ENCODE peak calls at places on chromosomes 6 and 20, in five cellular contexts. One of them, this sample, is unnamed.

GRCh38 chr6:68086199-68086598 is 548.9 kb upstream of the ADGRB3 start:
- ATAC-seq in RWPE2: no peak
- ATAC-seq in gastrocnemius medialis: no peak
- ATAC-seq in heart right ventricle: no peak
- ATAC-seq in HCT116: no peak
- ATAC-seq in this sample: no peak

GRCh38 chr6:143328885-143329284 is 121.6 kb downstream of the ADAT2 start:
- ATAC-seq in gastrocnemius medialis: no peak
- ATAC-seq in heart right ventricle: no peak
- ATAC-seq in HCT116: no peak
- ATAC-seq in RWPE2: peak
- ATAC-seq in this sample: no peak

GRCh38 chr6:89351632-89352328 is 742 bp downstream of the UBE2J1 start:
- ATAC-seq in RWPE2: no peak
- ATAC-seq in heart right ventricle: no peak
- ATAC-seq in gastrocnemius medialis: peak
- ATAC-seq in HCT116: no peak
- ATAC-seq in this sample: no peak

GRCh38 chr20:10047427-10047826 is 12.6 kb downstream of the ANKEF1 start:
- ATAC-seq in heart right ventricle: no peak
- ATAC-seq in gastrocnemius medialis: no peak
- ATAC-seq in HCT116: peak
- ATAC-seq in RWPE2: peak
- ATAC-seq in this sample: no peak

GRCh38 chr20:6956056-6956455 is 188.6 kb downstream of the BMP2 start:
- ATAC-seq in heart right ventricle: no peak
- ATAC-seq in HCT116: no peak
- ATAC-seq in gastrocnemius medialis: no peak
- ATAC-seq in RWPE2: peak
- ATAC-seq in this sample: no peak

GRCh38 chr6:138986578-138986977 is 1.5 kb downstream of the REPS1 start:
- ATAC-seq in gastrocnemius medialis: no peak
- ATAC-seq in HCT116: no peak
- ATAC-seq in RWPE2: peak
- ATAC-seq in heart right ventricle: no peak
- ATAC-seq in this sample: no peak

GRCh38 chr6:15880262-15880973 is 217.6 kb upstream of the DTNBP1 start:
- ATAC-seq in RWPE2: no peak
- ATAC-seq in gastrocnemius medialis: no peak
- ATAC-seq in HCT116: no peak
- ATAC-seq in heart right ventricle: peak
- ATAC-seq in this sample: no peak

GRCh38 chr6:158780963-158781691 is 38.0 kb downstream of the EZR start:
- ATAC-seq in HCT116: peak
- ATAC-seq in gastrocnemius medialis: no peak
- ATAC-seq in heart right ventricle: no peak
- ATAC-seq in RWPE2: peak
- ATAC-seq in this sample: no peak

GRCh38 chr6:138809677-138810076 is 13.8 kb downstream of the ECT2L start:
- ATAC-seq in HCT116: no peak
- ATAC-seq in gastrocnemius medialis: no peak
- ATAC-seq in heart right ventricle: no peak
- ATAC-seq in RWPE2: no peak
- ATAC-seq in this sample: no peak

GRCh38 chr6:148358196-148358785 is 15.7 kb downstream of the SASH1 start:
- ATAC-seq in heart right ventricle: peak
- ATAC-seq in HCT116: no peak
- ATAC-seq in gastrocnemius medialis: peak
- ATAC-seq in RWPE2: no peak
- ATAC-seq in this sample: peak

GRCh38 chr20:3734111-3734843 is 1.8 kb downstream of the HSPA12B start:
- ATAC-seq in RWPE2: peak
- ATAC-seq in heart right ventricle: peak
- ATAC-seq in gastrocnemius medialis: no peak
- ATAC-seq in HCT116: peak
- ATAC-seq in this sample: peak

GRCh38 chr6:718345-718744 is 25.4 kb upstream of the EXOC2 start:
- ATAC-seq in gastrocnemius medialis: no peak
- ATAC-seq in HCT116: no peak
- ATAC-seq in RWPE2: no peak
- ATAC-seq in heart right ventricle: no peak
- ATAC-seq in this sample: no peak

GRCh38 chr6:36997811-36998722 is 7.4 kb upstream of the FGD2 start:
- ATAC-seq in heart right ventricle: peak
- ATAC-seq in gastrocnemius medialis: peak
- ATAC-seq in HCT116: no peak
- ATAC-seq in RWPE2: no peak
- ATAC-seq in this sample: peak

GRCh38 chr6:132961122-132961521 is 146.8 kb downstream of the RPS12 start:
- ATAC-seq in gastrocnemius medialis: no peak
- ATAC-seq in heart right ventricle: no peak
- ATAC-seq in RWPE2: peak
- ATAC-seq in HCT116: no peak
- ATAC-seq in this sample: no peak

GRCh38 chr6:71886184-71887005 is at the start of gene RIMS1:
- ATAC-seq in HCT116: no peak
- ATAC-seq in gastrocnemius medialis: peak
- ATAC-seq in RWPE2: peak
- ATAC-seq in heart right ventricle: peak
- ATAC-seq in this sample: peak

GRCh38 chr20:12053348-12053747 is 135.7 kb downstream of the BTBD3 start:
- ATAC-seq in RWPE2: peak
- ATAC-seq in gastrocnemius medialis: no peak
- ATAC-seq in heart right ventricle: no peak
- ATAC-seq in HCT116: no peak
- ATAC-seq in this sample: no peak

GRCh38 chr6:86147859-86148258 is 505.2 kb upstream of the SYNCRIP start:
- ATAC-seq in gastrocnemius medialis: no peak
- ATAC-seq in HCT116: no peak
- ATAC-seq in RWPE2: no peak
- ATAC-seq in heart right ventricle: no peak
- ATAC-seq in this sample: no peak

GRCh38 chr6:37369321-37370196 is 15.8 kb downstream of the RNF8 start:
- ATAC-seq in heart right ventricle: peak
- ATAC-seq in HCT116: no peak
- ATAC-seq in RWPE2: no peak
- ATAC-seq in gastrocnemius medialis: no peak
- ATAC-seq in this sample: no peak

GRCh38 chr6:126054802-126055201 is 68.5 kb downstream of the TRMT11 start:
- ATAC-seq in gastrocnemius medialis: no peak
- ATAC-seq in heart right ventricle: no peak
- ATAC-seq in RWPE2: no peak
- ATAC-seq in HCT116: no peak
- ATAC-seq in this sample: no peak

GRCh38 chr20:62791301-62792181 is 4.7 kb upstream of the MRGBP start:
- ATAC-seq in heart right ventricle: peak
- ATAC-seq in HCT116: peak
- ATAC-seq in gastrocnemius medialis: no peak
- ATAC-seq in RWPE2: peak
- ATAC-seq in this sample: peak

GRCh38 chr6:15444881-15445280 is 199.0 kb downstream of the JARID2 start:
- ATAC-seq in RWPE2: no peak
- ATAC-seq in gastrocnemius medialis: no peak
- ATAC-seq in heart right ventricle: no peak
- ATAC-seq in HCT116: peak
- ATAC-seq in this sample: no peak

GRCh38 chr6:56387621-56388413 is 140.4 kb upstream of the COL21A1 start:
- ATAC-seq in HCT116: no peak
- ATAC-seq in gastrocnemius medialis: no peak
- ATAC-seq in heart right ventricle: peak
- ATAC-seq in RWPE2: peak
- ATAC-seq in this sample: no peak

GRCh38 chr6:36944650-36945049 is 9.9 kb upstream of the PI16 start:
- ATAC-seq in gastrocnemius medialis: no peak
- ATAC-seq in heart right ventricle: no peak
- ATAC-seq in RWPE2: no peak
- ATAC-seq in HCT116: no peak
- ATAC-seq in this sample: no peak

GRCh38 chr6:16972535-16972934 is 129.3 kb upstream of the STMND1 start:
- ATAC-seq in heart right ventricle: no peak
- ATAC-seq in RWPE2: no peak
- ATAC-seq in HCT116: no peak
- ATAC-seq in gastrocnemius medialis: no peak
- ATAC-seq in this sample: no peak

GRCh38 chr6:26092443-26092842 is 5.2 kb downstream of the HFE start:
- ATAC-seq in heart right ventricle: no peak
- ATAC-seq in gastrocnemius medialis: no peak
- ATAC-seq in RWPE2: no peak
- ATAC-seq in HCT116: no peak
- ATAC-seq in this sample: no peak

GRCh38 chr6:26086214-26086613 is 1.0 kb upstream of the HFE start:
- ATAC-seq in RWPE2: no peak
- ATAC-seq in gastrocnemius medialis: no peak
- ATAC-seq in HCT116: no peak
- ATAC-seq in heart right ventricle: no peak
- ATAC-seq in this sample: no peak

GRCh38 chr6:26089272-26089671 is 2.0 kb downstream of the HFE start:
- ATAC-seq in HCT116: no peak
- ATAC-seq in gastrocnemius medialis: peak
- ATAC-seq in heart right ventricle: peak
- ATAC-seq in RWPE2: no peak
- ATAC-seq in this sample: no peak

GRCh38 chr6:26088344-26088743 is 1.1 kb downstream of the HFE start:
- ATAC-seq in gastrocnemius medialis: peak
- ATAC-seq in HCT116: peak
- ATAC-seq in heart right ventricle: peak
- ATAC-seq in RWPE2: no peak
- ATAC-seq in this sample: peak

GRCh38 chr6:26087284-26088115 is at the start of gene HFE:
- ATAC-seq in RWPE2: peak
- ATAC-seq in heart right ventricle: peak
- ATAC-seq in gastrocnemius medialis: peak
- ATAC-seq in HCT116: peak
- ATAC-seq in this sample: peak
- TF ChIP-seq CTCF in RWPE2: no peak
- TF ChIP-seq CTCF in heart right ventricle: peak
- TF ChIP-seq CTCF in gastrocnemius medialis: no peak
- TF ChIP-seq CTCF in HCT116: no peak
- TF ChIP-seq CTCF in this sample: no peak

DNA sequence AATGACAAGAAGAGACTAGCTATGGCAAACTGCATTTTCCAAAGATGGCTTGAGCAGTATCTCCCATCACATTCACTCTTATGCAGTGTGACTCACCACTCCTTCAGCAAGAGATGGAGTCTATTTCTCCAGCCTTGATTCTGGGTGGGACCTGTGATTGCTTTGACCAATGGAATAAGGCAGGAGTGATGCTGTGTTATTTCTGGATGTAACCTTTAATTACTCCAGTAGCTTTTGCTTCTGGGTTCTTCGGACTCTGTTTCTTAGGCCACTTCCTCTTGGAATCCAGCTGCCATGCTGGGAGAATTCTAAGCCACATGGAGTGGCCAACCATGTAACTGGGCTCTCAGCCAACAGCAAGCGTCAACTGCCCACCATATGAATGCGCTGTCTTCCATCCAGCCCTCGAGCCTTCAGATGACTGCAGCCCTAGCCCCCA is 50.7 kb downstream of the TGM2 start:
- ATAC-seq in gastrocnemius medialis: no peak
- ATAC-seq in RWPE2: no peak
- ATAC-seq in heart right ventricle: no peak
- ATAC-seq in HCT116: no peak
- ATAC-seq in this sample: no peak
- TF ChIP-seq CTCF in gastrocnemius medialis: no peak
- TF ChIP-seq CTCF in RWPE2: no peak
- TF ChIP-seq CTCF in heart right ventricle: no peak
- TF ChIP-seq CTCF in HCT116: no peak
- TF ChIP-seq CTCF in this sample: no peak

DNA sequence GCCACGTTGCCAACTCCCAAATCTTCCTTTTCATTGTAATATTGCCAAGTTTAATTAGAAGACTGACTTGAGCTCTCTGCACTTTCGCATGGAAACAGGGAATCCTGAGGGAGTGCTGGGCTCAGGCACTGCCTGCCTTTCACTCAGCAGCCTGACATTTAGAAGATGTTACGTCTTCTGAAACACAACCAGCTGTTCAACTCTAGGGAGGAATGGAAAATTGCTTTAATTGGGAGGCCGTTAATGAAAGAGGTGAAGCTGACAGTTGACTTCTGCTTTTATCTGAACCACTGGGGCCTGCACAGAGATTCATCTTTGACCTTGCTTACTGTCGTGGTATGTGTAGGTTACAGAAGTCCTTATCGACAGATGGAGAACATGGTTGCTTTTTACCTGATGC is 77.4 kb upstream of the MTHFD1L start:
- ATAC-seq in heart right ventricle: peak
- ATAC-seq in RWPE2: no peak
- ATAC-seq in HCT116: no peak
- ATAC-seq in gastrocnemius medialis: no peak
- ATAC-seq in this sample: no peak
- TF ChIP-seq CTCF in heart right ventricle: no peak
- TF ChIP-seq CTCF in RWPE2: no peak
- TF ChIP-seq CTCF in HCT116: no peak
- TF ChIP-seq CTCF in gastrocnemius medialis: no peak
- TF ChIP-seq CTCF in this sample: no peak

GRCh38 chr6:145233955-145234354 is 501.4 kb downstream of the EPM2A start:
- ATAC-seq in gastrocnemius medialis: no peak
- ATAC-seq in heart right ventricle: no peak
- ATAC-seq in RWPE2: no peak
- ATAC-seq in HCT116: no peak
- ATAC-seq in this sample: no peak
- TF ChIP-seq CTCF in gastrocnemius medialis: no peak
- TF ChIP-seq CTCF in heart right ventricle: no peak
- TF ChIP-seq CTCF in RWPE2: no peak
- TF ChIP-seq CTCF in HCT116: no peak
- TF ChIP-seq CTCF in this sample: no peak

GRCh38 chr6:97059473-97059872 is 134.9 kb downstream of the KLHL32 start:
- ATAC-seq in HCT116: peak
- ATAC-seq in gastrocnemius medialis: peak
- ATAC-seq in RWPE2: peak
- ATAC-seq in heart right ventricle: no peak
- ATAC-seq in this sample: no peak
- TF ChIP-seq CTCF in HCT116: peak
- TF ChIP-seq CTCF in gastrocnemius medialis: peak
- TF ChIP-seq CTCF in RWPE2: peak
- TF ChIP-seq CTCF in heart right ventricle: peak
- TF ChIP-seq CTCF in this sample: peak

GRCh38 chr6:40550096-40550731 is 37.0 kb downstream of the LRFN2 start:
- ATAC-seq in gastrocnemius medialis: peak
- ATAC-seq in HCT116: peak
- ATAC-seq in RWPE2: no peak
- ATAC-seq in heart right ventricle: no peak
- ATAC-seq in this sample: no peak
- TF ChIP-seq CTCF in gastrocnemius medialis: no peak
- TF ChIP-seq CTCF in HCT116: peak
- TF ChIP-seq CTCF in RWPE2: peak
- TF ChIP-seq CTCF in heart right ventricle: peak
- TF ChIP-seq CTCF in this sample: peak

GRCh38 chr20:49964964-49965780 is 17.6 kb upstream of the SNAI1 start:
- ATAC-seq in HCT116: peak
- ATAC-seq in RWPE2: peak
- ATAC-seq in heart right ventricle: no peak
- ATAC-seq in gastrocnemius medialis: no peak
- ATAC-seq in this sample: no peak
- TF ChIP-seq CTCF in HCT116: peak
- TF ChIP-seq CTCF in RWPE2: peak
- TF ChIP-seq CTCF in heart right ventricle: peak
- TF ChIP-seq CTCF in gastrocnemius medialis: no peak
- TF ChIP-seq CTCF in this sample: no peak